ENCODE peak calls at places on chromosomes 12 and 14, in nine cellular contexts. S is WERI-Rb-1, N is dorsolateral prefrontal cortex, Q is cardiac fibroblast, W is heart right ventricle, F is GM06990, P is K562, H is fibroblast of the aortic adventitia, E is AG10803. C is an unnamed sample.
A peak's percentile ranks its signal among the peaks of the same experiment; 100 is the strongest.

GRCh38 chr12:18297883-18298282 is 36.6 kb downstream of the PIK3C2G start:
- DNase-seq in S (no peak), N (no peak), Q (no peak), W (no peak), F (no peak), P (no peak), H (no peak), E (no peak), C (no peak)

GRCh38 chr14:31275731-31276130 is 68.1 kb upstream of the HECTD1 start:
- DNase-seq in S (no peak), N (no peak), Q (no peak), W (no peak), F (no peak), P (no peak), H (no peak), E (no peak), C (no peak)

GRCh38 chr12:92648242-92649031 is 54.4 kb upstream of the PLEKHG7 start:
- DNase-seq in S (no peak), N (no peak), Q (peak; percentile 73), W (no peak), F (no peak), P (no peak), H (peak; percentile 8), E (peak; percentile 17), C (no peak)

GRCh38 chr14:69614592-69614991 is 3.2 kb downstream of the SUSD6 start:
- DNase-seq in S (no peak), N (peak; percentile 47), Q (no peak), W (peak; percentile 36), F (peak; percentile 72), P (no peak), H (no peak), E (no peak), C (no peak)

GRCh38 chr12:77031745-77032144 is 33.6 kb downstream of the E2F7 start:
- DNase-seq in S (no peak), N (peak; percentile 59), Q (peak; percentile 64), W (no peak), F (no peak), P (no peak), H (peak; percentile 23), E (peak; percentile 25), C (no peak)

GRCh38 chr14:69354383-69355154 is 43.5 kb downstream of the ERH start:
- DNase-seq in S (no peak), N (peak; percentile 49), Q (no peak), W (no peak), F (peak; percentile 86), P (no peak), H (no peak), E (no peak), C (no peak)

GRCh38 chr14:24366664-24367505 is 1.1 kb upstream of the NFATC4 start:
- DNase-seq in S (peak; percentile 98), N (no peak), Q (peak; percentile 97), W (peak; percentile 92), F (peak; percentile 92), P (peak; percentile 63), H (peak; percentile 97), E (peak; percentile 99), C (peak; percentile 81)

GRCh38 chr12:116736962-116737773 is 701 bp downstream of the SPRING1 start:
- DNase-seq in S (no peak), N (no peak), Q (no peak), W (no peak), F (peak; percentile 31), P (peak; percentile 44), H (no peak), E (no peak), C (no peak)

GRCh38 chr12:111304642-111305071 is 64.2 kb downstream of the PHETA1 start:
- DNase-seq in S (peak; percentile 47), N (no peak), Q (peak; percentile 37), W (no peak), F (no peak), P (peak; percentile 79), H (peak; percentile 6), E (no peak), C (no peak)

GRCh38 chr14:67722293-67722692 is 20.6 kb downstream of the RDH12 start:
- DNase-seq in S (peak; percentile 57), N (peak; percentile 64), Q (peak; percentile 33), W (peak; percentile 72), F (no peak), P (no peak), H (peak; percentile 81), E (peak; percentile 47), C (no peak)

GRCh38 chr14:51846631-51847488 is 13.6 kb upstream of the GNG2 start:
- DNase-seq in S (no peak), N (peak; percentile 76), Q (peak; percentile 84), W (peak; percentile 61), F (peak; percentile 86), P (no peak), H (peak; percentile 42), E (peak; percentile 54), C (no peak)

GRCh38 chr14:99674776-99675175 is 9.3 kb upstream of the CYP46A1 start:
- DNase-seq in S (no peak), N (no peak), Q (no peak), W (no peak), F (no peak), P (no peak), H (no peak), E (no peak), C (no peak)

GRCh38 chr12:118980407-118981014 is 830 bp upstream of the SRRM4 start:
- DNase-seq in S (peak; percentile 93), N (peak; percentile 23), Q (no peak), W (no peak), F (no peak), P (no peak), H (no peak), E (no peak), C (no peak)

GRCh38 chr12:62268956-62269355 is 8.8 kb downstream of the USP15 start:
- DNase-seq in S (no peak), N (no peak), Q (peak; percentile 84), W (no peak), F (no peak), P (no peak), H (peak; percentile 58), E (peak; percentile 40), C (peak; percentile 28)

GRCh38 chr12:62269464-62270228 is 9.4 kb downstream of the USP15 start:
- DNase-seq in S (no peak), N (no peak), Q (no peak), W (no peak), F (no peak), P (no peak), H (no peak), E (no peak), C (no peak)

GRCh38 chr12:62265511-62265910 is 5.3 kb downstream of the USP15 start:
- DNase-seq in S (no peak), N (no peak), Q (no peak), W (no peak), F (no peak), P (no peak), H (no peak), E (no peak), C (no peak)

GRCh38 chr12:62267490-62267889 is 7.3 kb downstream of the USP15 start:
- DNase-seq in S (no peak), N (no peak), Q (no peak), W (no peak), F (no peak), P (no peak), H (no peak), E (no peak), C (no peak)

GRCh38 chr12:62267026-62267425 is 6.8 kb downstream of the USP15 start:
- DNase-seq in S (no peak), N (no peak), Q (no peak), W (no peak), F (no peak), P (no peak), H (no peak), E (no peak), C (no peak)
- H3K4me3 ChIP-seq in S (no peak overlapping the region), N (no peak overlapping the region), Q (no peak overlapping the region), W (no peak overlapping the region), F (no peak overlapping the region), P (no peak overlapping the region), H (no peak overlapping the region), E (no peak overlapping the region), C (no peak overlapping the region)

GRCh38 chr12:124917135-124917840 is 2.8 kb upstream of the UBC start:
- DNase-seq in S (peak; percentile 99), N (peak; percentile 99), Q (peak; percentile 100), W (peak; percentile 98), F (peak; percentile 95), P (peak; percentile 77), H (peak; percentile 100), E (peak; percentile 100), C (peak; percentile 98)

GRCh38 chr12:124920353-124920935 is 6.0 kb upstream of the UBC start:
- DNase-seq in S (no peak), N (no peak), Q (no peak), W (no peak), F (no peak), P (no peak), H (no peak), E (no peak), C (no peak)

GRCh38 chr12:124917841-124918621 is 3.6 kb upstream of the UBC start:
- DNase-seq in S (no peak), N (no peak), Q (peak; percentile 50), W (no peak), F (peak; percentile 42), P (no peak), H (peak; percentile 27), E (no peak), C (no peak)

GRCh38 chr12:124921200-124922008 is 7.0 kb upstream of the UBC start:
- DNase-seq in S (peak; percentile 58), N (peak; percentile 67), Q (peak; percentile 80), W (peak; percentile 44), F (peak; percentile 85), P (peak; percentile 27), H (peak; percentile 82), E (peak; percentile 61), C (no peak)

GRCh38 chr12:124919646-124920352 is 5.3 kb upstream of the UBC start:
- DNase-seq in S (peak; percentile 37), N (no peak), Q (no peak), W (no peak), F (peak; percentile 69), P (no peak), H (no peak), E (peak; percentile 34), C (no peak)
- H3K4me3 ChIP-seq in S (peak overlapping the region; percentile 36), N (peak overlapping the region; percentile 5), Q (no peak overlapping the region), W (no peak overlapping the region), F (peak overlapping the region; percentile 55), P (peak overlapping the region; percentile 23), H (no peak overlapping the region), E (no peak overlapping the region), C (no peak overlapping the region)

GRCh38 chr14:55133416-55133815 is 4.4 kb downstream of the LGALS3 start:
- DNase-seq in S (no peak), N (no peak), Q (no peak), W (no peak), F (no peak), P (peak; percentile 17), H (peak; percentile 74), E (no peak), C (no peak)
- H3K4me3 ChIP-seq in S (no peak overlapping the region), N (no peak overlapping the region), Q (no peak overlapping the region), W (no peak overlapping the region), F (no peak overlapping the region), P (no peak overlapping the region), H (peak overlapping the region; percentile 27), E (no peak overlapping the region), C (no peak overlapping the region)

GRCh38 chr12:20356048-20356447 is 12.3 kb upstream of the PDE3A start:
- DNase-seq in S (no peak), N (no peak), Q (no peak), W (no peak), F (no peak), P (no peak), H (no peak), E (no peak), C (no peak)
- H3K4me3 ChIP-seq in S (no peak overlapping the region), N (no peak overlapping the region), Q (no peak overlapping the region), W (no peak overlapping the region), F (no peak overlapping the region), P (no peak overlapping the region), H (no peak overlapping the region), E (no peak overlapping the region), C (no peak overlapping the region)

C was measured in AG04449.